ENCODE peak calls at places on chromosomes 1 and 21, in eight cellular contexts. D is left lung, A is H9, X is uterus, O is mesenchymal stem cell, Z is OCI-LY7, V is Karpas-422, Y is coronary artery. G is an unnamed sample.
A peak's percentile ranks its signal among the peaks of the same experiment; 100 is the strongest.

GRCh38 chr1:216306830-216307229 is 116.4 kb downstream of the USH2A start:
- DNase-seq in D (no peak), A (no peak), X (no peak), O (no peak), Z (no peak), V (peak; percentile 41), Y (no peak), G (no peak)

GRCh38 chr1:204410764-204411450 is 710 bp downstream of the PPP1R15B start:
- DNase-seq in D (no peak), A (peak; percentile 54), X (peak; percentile 47), O (peak; percentile 66), Z (peak; percentile 24), V (peak; percentile 72), Y (peak; percentile 88), G (no peak)

GRCh38 chr21:16942703-16943102 is 570.1 kb upstream of the CXADR start:
- DNase-seq in D (no peak), A (peak; percentile 69), X (no peak), O (peak; percentile 9), Z (no peak), V (no peak), Y (no peak), G (no peak)

GRCh38 chr21:15224346-15225086 is 159.7 kb upstream of the NRIP1 start:
- DNase-seq in D (no peak), A (no peak), X (no peak), O (peak; percentile 77), Z (no peak), V (no peak), Y (no peak), G (peak; percentile 99)

GRCh38 chr1:166839600-166840308 is 479 bp downstream of the POGK start:
- DNase-seq in D (peak; percentile 92), A (peak; percentile 66), X (peak; percentile 60), O (peak; percentile 43), Z (peak; percentile 64), V (peak; percentile 75), Y (no peak), G (no peak)

GRCh38 chr1:238252033-238252802 is 361.5 kb upstream of the ZP4 start:
- DNase-seq in D (no peak), A (peak; percentile 86), X (no peak), O (peak; percentile 47), Z (peak; percentile 19), V (peak; percentile 76), Y (no peak), G (no peak)

GRCh38 chr1:91742848-91743292 is 143.1 kb downstream of the TGFBR3 start:
- DNase-seq in D (no peak), A (no peak), X (peak; percentile 68), O (no peak), Z (no peak), V (no peak), Y (no peak), G (peak; percentile 26)

GRCh38 chr1:198128528-198128927 is 28.3 kb upstream of the NEK7 start:
- DNase-seq in D (no peak), A (no peak), X (no peak), O (no peak), Z (no peak), V (no peak), Y (no peak), G (no peak)

GRCh38 chr1:143643148-143643885 is 328.5 kb downstream of the FAM72C start:
- DNase-seq in D (no peak), A (no peak), X (no peak), O (no peak), Z (no peak), V (no peak), Y (no peak), G (no peak)

GRCh38 chr1:183872406-183872805 is 67.5 kb downstream of the RGL1 start:
- DNase-seq in D (no peak), A (no peak), X (no peak), O (peak; percentile 87), Z (no peak), V (no peak), Y (no peak), G (no peak)

GRCh38 chr1:183870351-183871077 is 65.6 kb downstream of the RGL1 start:
- DNase-seq in D (peak; percentile 53), A (no peak), X (peak; percentile 80), O (peak; percentile 58), Z (no peak), V (no peak), Y (no peak), G (no peak)

GRCh38 chr1:183871568-183871967 is 66.6 kb downstream of the RGL1 start:
- DNase-seq in D (no peak), A (no peak), X (no peak), O (peak; percentile 13), Z (no peak), V (no peak), Y (no peak), G (no peak)

GRCh38 chr1:183869671-183870070 is 64.8 kb downstream of the RGL1 start:
- DNase-seq in D (no peak), A (no peak), X (no peak), O (no peak), Z (no peak), V (no peak), Y (no peak), G (no peak)

DNA sequence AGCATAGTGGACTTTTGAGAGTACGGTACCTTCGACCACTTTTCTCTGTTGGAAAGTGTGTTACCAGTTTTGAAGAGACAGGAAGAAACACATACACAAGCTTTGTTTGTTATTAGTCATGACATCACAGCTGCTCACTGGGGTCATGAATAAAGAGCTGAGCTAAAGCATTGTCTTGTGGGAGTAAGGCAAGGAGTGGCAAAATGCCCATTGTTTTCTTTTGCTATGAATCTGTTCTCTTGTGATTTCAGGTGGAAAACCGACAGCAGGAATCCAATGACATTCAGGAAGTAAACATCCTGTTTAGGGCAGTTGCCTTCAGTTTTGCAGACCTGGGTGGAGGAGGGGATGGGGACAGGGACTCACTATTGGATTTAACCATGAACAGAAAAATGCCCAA is 66.2 kb downstream of the RGL1 start:
- DNase-seq in D (no peak), A (no peak), X (no peak), O (peak; percentile 57), Z (no peak), V (no peak), Y (no peak), G (peak; percentile 68)
- H3K27ac ChIP-seq in D (peak overlapping the region; percentile 77), A (no peak overlapping the region), X (peak overlapping the region; percentile 93), O (no peak overlapping the region), Z (no peak overlapping the region), V (no peak overlapping the region), Y (no peak overlapping the region), G (peak overlapping the region; percentile 45)

DNA sequence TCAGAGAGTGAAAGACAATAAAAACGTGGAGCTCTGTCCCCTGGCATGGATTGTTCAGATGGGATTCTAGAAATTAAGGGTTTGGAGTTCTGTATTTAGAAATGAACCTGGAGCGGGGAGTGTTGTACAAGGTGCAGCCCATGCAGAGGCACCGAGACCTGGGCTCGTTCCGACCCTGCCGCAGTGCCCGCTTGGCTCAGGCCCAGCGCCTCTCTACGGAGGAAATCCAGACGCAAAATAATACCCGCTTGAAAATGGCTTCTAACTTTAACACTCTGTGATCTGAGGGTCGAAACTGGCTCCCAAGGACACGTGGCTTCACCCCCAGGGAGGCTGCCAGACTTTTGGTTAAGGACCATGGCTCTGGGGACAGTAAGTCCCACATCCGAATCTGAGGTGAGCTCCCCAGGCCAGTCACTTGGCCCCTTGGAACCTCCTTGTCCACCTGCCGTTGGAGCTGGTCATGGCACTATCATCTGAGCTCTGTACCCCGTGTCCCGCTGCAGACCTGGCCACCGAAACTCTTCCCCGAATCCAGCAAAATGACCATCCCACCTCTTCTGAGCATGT is 68.5 kb upstream of the FAM3B start:
- DNase-seq in D (no peak), A (no peak), X (no peak), O (no peak), Z (no peak), V (no peak), Y (no peak), G (no peak)
- H3K27ac ChIP-seq in D (no peak overlapping the region), A (no peak overlapping the region), X (peak overlapping the region; percentile 57), O (no peak overlapping the region), Z (no peak overlapping the region), V (no peak overlapping the region), Y (peak overlapping the region; percentile 58), G (no peak overlapping the region)

GRCh38 chr1:20590313-20590777 is 1.4 kb downstream of the CDA start:
- DNase-seq in D (no peak), A (no peak), X (peak; percentile 33), O (peak; percentile 80), Z (no peak), V (no peak), Y (no peak), G (no peak)
- H3K27ac ChIP-seq in D (peak overlapping the region; percentile 93), A (no peak overlapping the region), X (peak overlapping the region; percentile 74), O (no peak overlapping the region), Z (no peak overlapping the region), V (no peak overlapping the region), Y (no peak overlapping the region), G (peak overlapping the region; percentile 75)

GRCh38 chr1:86972262-86972661 is 57.8 kb downstream of the HS2ST1 start:
- DNase-seq in D (no peak), A (no peak), X (no peak), O (no peak), Z (no peak), V (peak; percentile 52), Y (no peak), G (no peak)

GRCh38 chr1:86976664-86977063 is 62.2 kb downstream of the HS2ST1 start:
- DNase-seq in D (no peak), A (no peak), X (no peak), O (no peak), Z (no peak), V (no peak), Y (no peak), G (no peak)

GRCh38 chr1:86975993-86976392 is 61.6 kb downstream of the HS2ST1 start:
- DNase-seq in D (no peak), A (no peak), X (no peak), O (no peak), Z (no peak), V (no peak), Y (no peak), G (no peak)

GRCh38 chr1:86970938-86971337 is 56.5 kb downstream of the HS2ST1 start:
- DNase-seq in D (no peak), A (no peak), X (no peak), O (no peak), Z (no peak), V (no peak), Y (no peak), G (no peak)

GRCh38 chr1:86971778-86972177 is 57.3 kb downstream of the HS2ST1 start:
- DNase-seq in D (no peak), A (no peak), X (no peak), O (no peak), Z (no peak), V (no peak), Y (no peak), G (no peak)
- H3K27ac ChIP-seq in D (no peak overlapping the region), A (no peak overlapping the region), X (no peak overlapping the region), O (no peak overlapping the region), Z (no peak overlapping the region), V (peak overlapping the region; percentile 68), Y (no peak overlapping the region), G (peak overlapping the region; percentile 24)